ENCODE peak calls at places on chromosomes 7 and 10, in four cellular contexts. One of them, this sample, is unnamed.

GRCh38 chr7:26278769-26279168 is 12.9 kb upstream of the SNX10 start:
- DNase-seq in ovary: no peak
- DNase-seq in A549: peak; percentile 47
- DNase-seq in sigmoid colon: no peak
- DNase-seq in this sample: no peak

GRCh38 chr10:116771891-116772290 is 29.5 kb upstream of the HSPA12A start:
- DNase-seq in ovary: no peak
- DNase-seq in A549: no peak
- DNase-seq in sigmoid colon: peak; percentile 66
- DNase-seq in this sample: peak; percentile 66

GRCh38 chr10:114077815-114078219 is 34.2 kb downstream of the ADRB1 start:
- DNase-seq in sigmoid colon: no peak
- DNase-seq in ovary: no peak
- DNase-seq in A549: peak; percentile 9
- DNase-seq in this sample: no peak

GRCh38 chr10:31456463-31456862 is 137.4 kb downstream of the ZEB1 start:
- DNase-seq in A549: no peak
- DNase-seq in ovary: no peak
- DNase-seq in sigmoid colon: no peak
- DNase-seq in this sample: no peak

GRCh38 chr7:1693419-1693990 is 23.4 kb downstream of the ELFN1 start:
- DNase-seq in ovary: peak; percentile 5
- DNase-seq in sigmoid colon: peak; percentile 61
- DNase-seq in A549: no peak
- DNase-seq in this sample: peak; percentile 45

GRCh38 chr10:12350925-12351324 is 1.6 kb downstream of the CAMK1D start:
- DNase-seq in A549: no peak
- DNase-seq in ovary: no peak
- DNase-seq in sigmoid colon: no peak
- DNase-seq in this sample: no peak

GRCh38 chr10:63929826-63930467 is 408.7 kb downstream of the REEP3 start:
- DNase-seq in A549: no peak
- DNase-seq in sigmoid colon: peak; percentile 64
- DNase-seq in ovary: no peak
- DNase-seq in this sample: no peak

GRCh38 chr7:34138483-34138882 is 233.1 kb downstream of the BMPER start:
- DNase-seq in ovary: no peak
- DNase-seq in A549: no peak
- DNase-seq in sigmoid colon: no peak
- DNase-seq in this sample: no peak

GRCh38 chr7:5629941-5630340 is 151.5 kb downstream of the RNF216 start:
- DNase-seq in ovary: no peak
- DNase-seq in sigmoid colon: no peak
- DNase-seq in A549: no peak
- DNase-seq in this sample: no peak

GRCh38 chr10:63866747-63867140 is 345.5 kb downstream of the REEP3 start:
- DNase-seq in ovary: no peak
- DNase-seq in sigmoid colon: no peak
- DNase-seq in A549: peak; percentile 22
- DNase-seq in this sample: no peak

GRCh38 chr7:145774777-145775176 is 341.8 kb upstream of the CNTNAP2 start:
- DNase-seq in ovary: no peak
- DNase-seq in A549: no peak
- DNase-seq in sigmoid colon: no peak
- DNase-seq in this sample: no peak

GRCh38 chr10:71848325-71849277 is 2.5 kb downstream of the PSAP start:
- DNase-seq in ovary: no peak
- DNase-seq in sigmoid colon: no peak
- DNase-seq in A549: no peak
- DNase-seq in this sample: peak; percentile 13

GRCh38 chr7:117085769-117086463 is 132.6 kb downstream of the ST7 start:
- DNase-seq in sigmoid colon: no peak
- DNase-seq in A549: no peak
- DNase-seq in ovary: no peak
- DNase-seq in this sample: no peak

GRCh38 chr7:133633055-133633454 is 380.2 kb downstream of the EXOC4 start:
- DNase-seq in A549: no peak
- DNase-seq in sigmoid colon: no peak
- DNase-seq in ovary: no peak
- DNase-seq in this sample: no peak

GRCh38 chr10:122655524-122656307 is 43.9 kb downstream of the C10orf120 start:
- DNase-seq in ovary: no peak
- DNase-seq in sigmoid colon: peak; percentile 54
- DNase-seq in A549: no peak
- DNase-seq in this sample: no peak

GRCh38 chr7:98105942-98106544 is 619 bp upstream of the LMTK2 start:
- DNase-seq in ovary: no peak
- DNase-seq in A549: no peak
- DNase-seq in sigmoid colon: peak; percentile 54
- DNase-seq in this sample: peak; percentile 66

GRCh38 chr10:69456880-69457693 is 5.8 kb downstream of the TSPAN15 start:
- DNase-seq in sigmoid colon: peak; percentile 56
- DNase-seq in A549: no peak
- DNase-seq in ovary: no peak
- DNase-seq in this sample: peak; percentile 29

GRCh38 chr10:132664407-132664806 is 121.5 kb downstream of the NKX6-2 start:
- DNase-seq in A549: no peak
- DNase-seq in sigmoid colon: no peak
- DNase-seq in ovary: no peak
- DNase-seq in this sample: no peak

GRCh38 chr10:48602401-48603135 is 2.3 kb downstream of the ARHGAP22 start:
- DNase-seq in sigmoid colon: no peak
- DNase-seq in A549: no peak
- DNase-seq in ovary: no peak
- DNase-seq in this sample: no peak

GRCh38 chr10:43809211-43809930 is 160.7 kb upstream of the ZNF32 start:
- DNase-seq in ovary: no peak
- DNase-seq in sigmoid colon: no peak
- DNase-seq in A549: no peak
- DNase-seq in this sample: no peak

GRCh38 chr10:94383515-94383914 is 18.8 kb upstream of the TBC1D12 start:
- DNase-seq in A549: no peak
- DNase-seq in ovary: no peak
- DNase-seq in sigmoid colon: no peak
- DNase-seq in this sample: no peak

GRCh38 chr10:126240483-126240882 is 147.8 kb downstream of the ADAM12 start:
- DNase-seq in sigmoid colon: no peak
- DNase-seq in ovary: no peak
- DNase-seq in A549: no peak
- DNase-seq in this sample: no peak

GRCh38 chr7:141369422-141369821 is 181.8 kb upstream of the AGK start:
- DNase-seq in A549: no peak
- DNase-seq in ovary: no peak
- DNase-seq in sigmoid colon: no peak
- DNase-seq in this sample: no peak

GRCh38 chr7:50657341-50657873 is 92.2 kb upstream of the DDC start:
- DNase-seq in A549: no peak
- DNase-seq in sigmoid colon: peak; percentile 95
- DNase-seq in ovary: peak; percentile 89
- DNase-seq in this sample: peak; percentile 86

GRCh38 chr7:16171928-16172327 is 249.4 kb downstream of the CRPPA start:
- DNase-seq in ovary: no peak
- DNase-seq in A549: no peak
- DNase-seq in sigmoid colon: no peak
- DNase-seq in this sample: no peak

GRCh38 chr10:87767253-87767652 is 50.8 kb downstream of the ATAD1 start:
- DNase-seq in sigmoid colon: no peak
- DNase-seq in A549: no peak
- DNase-seq in ovary: no peak
- DNase-seq in this sample: no peak
- TF ChIP-seq EP300 in sigmoid colon: no peak
- TF ChIP-seq EP300 in A549: no peak
- TF ChIP-seq EP300 in ovary: no peak
- TF ChIP-seq EP300 in this sample: no peak

GRCh38 chr10:100157140-100157539 is 28.7 kb downstream of the ERLIN1 start:
- DNase-seq in A549: no peak
- DNase-seq in sigmoid colon: no peak
- DNase-seq in ovary: no peak
- DNase-seq in this sample: no peak
- H3K27ac ChIP-seq in A549: no peak overlapping the region
- H3K27ac ChIP-seq in sigmoid colon: no peak overlapping the region
- H3K27ac ChIP-seq in ovary: no peak overlapping the region
- H3K27ac ChIP-seq in this sample: no peak overlapping the region

GRCh38 chr7:101245147-101245668 is 327 bp upstream of the FIS1 start:
- DNase-seq in sigmoid colon: no peak
- DNase-seq in ovary: no peak
- DNase-seq in A549: no peak
- DNase-seq in this sample: no peak

GRCh38 chr7:101248276-101248675 is 3.4 kb upstream of the FIS1 start:
- DNase-seq in sigmoid colon: no peak
- DNase-seq in ovary: no peak
- DNase-seq in A549: peak; percentile 25
- DNase-seq in this sample: no peak

GRCh38 chr7:101241015-101241363 is 3.4 kb upstream of the CLDN15 start:
- DNase-seq in A549: no peak
- DNase-seq in ovary: no peak
- DNase-seq in sigmoid colon: no peak
- DNase-seq in this sample: no peak

GRCh38 chr7:101243786-101244384 is 996 bp downstream of the FIS1 start:
- DNase-seq in ovary: no peak
- DNase-seq in sigmoid colon: no peak
- DNase-seq in A549: no peak
- DNase-seq in this sample: peak; percentile 65

GRCh38 chr7:101244385-101245146 is at the start of gene FIS1:
- DNase-seq in sigmoid colon: peak; percentile 97
- DNase-seq in ovary: peak; percentile 92
- DNase-seq in A549: peak; percentile 93
- DNase-seq in this sample: peak; percentile 95
- TF ChIP-seq EP300 in sigmoid colon: no peak
- TF ChIP-seq EP300 in ovary: no peak
- TF ChIP-seq EP300 in A549: no peak
- TF ChIP-seq EP300 in this sample: no peak

GRCh38 chr10:30006410-30006809 is 53.0 kb downstream of the JCAD start:
- DNase-seq in ovary: no peak
- DNase-seq in sigmoid colon: no peak
- DNase-seq in A549: no peak
- DNase-seq in this sample: no peak

GRCh38 chr10:30002438-30003266 is 56.7 kb downstream of the JCAD start:
- DNase-seq in ovary: peak; percentile 73
- DNase-seq in sigmoid colon: peak; percentile 91
- DNase-seq in A549: peak; percentile 81
- DNase-seq in this sample: peak; percentile 86

GRCh38 chr10:29998142-29998808 is 61.1 kb downstream of the JCAD start:
- DNase-seq in A549: peak; percentile 86
- DNase-seq in ovary: peak; percentile 79
- DNase-seq in sigmoid colon: peak; percentile 88
- DNase-seq in this sample: peak; percentile 79

GRCh38 chr10:29996842-29997123 is 62.6 kb downstream of the JCAD start:
- DNase-seq in A549: no peak
- DNase-seq in ovary: no peak
- DNase-seq in sigmoid colon: no peak
- DNase-seq in this sample: no peak

DNA sequence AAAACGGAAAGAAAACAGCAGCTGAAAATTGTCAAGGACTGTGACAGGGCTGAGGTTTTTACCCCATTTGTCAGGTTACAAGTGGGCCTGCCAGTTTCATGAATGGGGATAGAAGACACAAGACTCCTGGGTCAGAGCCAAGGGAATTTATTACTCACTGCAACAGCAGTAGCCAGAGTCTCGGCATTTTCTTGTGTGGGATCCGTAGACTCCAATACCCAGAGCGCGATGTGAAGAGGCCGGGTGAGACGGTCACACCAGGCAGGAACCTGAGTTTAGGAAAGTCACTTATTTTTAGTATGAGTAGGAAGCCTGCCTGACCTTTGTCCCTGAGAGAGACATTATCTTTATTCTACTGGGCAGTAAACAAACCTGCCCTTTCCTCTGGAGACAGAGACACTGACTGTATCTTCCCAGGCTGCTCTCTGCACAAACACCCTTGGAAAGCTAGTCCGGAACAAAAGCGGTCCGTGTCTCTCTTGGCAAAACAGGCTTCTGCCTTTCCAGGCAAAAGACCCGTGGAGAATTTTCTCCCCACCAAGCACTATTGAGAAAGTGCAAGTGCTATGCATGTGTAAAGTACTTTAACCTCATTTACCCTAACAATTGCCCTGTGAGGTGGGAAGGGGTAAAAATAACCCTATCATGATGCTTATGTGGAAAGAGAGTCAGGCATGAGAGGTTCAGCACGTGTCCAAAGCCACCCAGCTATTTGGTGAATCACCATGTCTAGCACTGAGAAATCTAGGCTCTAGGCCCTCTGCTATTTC is 58.4 kb downstream of the JCAD start:
- DNase-seq in ovary: peak; percentile 75
- DNase-seq in A549: no peak
- DNase-seq in sigmoid colon: peak; percentile 93
- DNase-seq in this sample: peak; percentile 76
- H3K27ac ChIP-seq in ovary: no peak overlapping the region
- H3K27ac ChIP-seq in A549: no peak overlapping the region
- H3K27ac ChIP-seq in sigmoid colon: peak overlapping the region; percentile 79
- H3K27ac ChIP-seq in this sample: peak overlapping the region; percentile 57

DNA sequence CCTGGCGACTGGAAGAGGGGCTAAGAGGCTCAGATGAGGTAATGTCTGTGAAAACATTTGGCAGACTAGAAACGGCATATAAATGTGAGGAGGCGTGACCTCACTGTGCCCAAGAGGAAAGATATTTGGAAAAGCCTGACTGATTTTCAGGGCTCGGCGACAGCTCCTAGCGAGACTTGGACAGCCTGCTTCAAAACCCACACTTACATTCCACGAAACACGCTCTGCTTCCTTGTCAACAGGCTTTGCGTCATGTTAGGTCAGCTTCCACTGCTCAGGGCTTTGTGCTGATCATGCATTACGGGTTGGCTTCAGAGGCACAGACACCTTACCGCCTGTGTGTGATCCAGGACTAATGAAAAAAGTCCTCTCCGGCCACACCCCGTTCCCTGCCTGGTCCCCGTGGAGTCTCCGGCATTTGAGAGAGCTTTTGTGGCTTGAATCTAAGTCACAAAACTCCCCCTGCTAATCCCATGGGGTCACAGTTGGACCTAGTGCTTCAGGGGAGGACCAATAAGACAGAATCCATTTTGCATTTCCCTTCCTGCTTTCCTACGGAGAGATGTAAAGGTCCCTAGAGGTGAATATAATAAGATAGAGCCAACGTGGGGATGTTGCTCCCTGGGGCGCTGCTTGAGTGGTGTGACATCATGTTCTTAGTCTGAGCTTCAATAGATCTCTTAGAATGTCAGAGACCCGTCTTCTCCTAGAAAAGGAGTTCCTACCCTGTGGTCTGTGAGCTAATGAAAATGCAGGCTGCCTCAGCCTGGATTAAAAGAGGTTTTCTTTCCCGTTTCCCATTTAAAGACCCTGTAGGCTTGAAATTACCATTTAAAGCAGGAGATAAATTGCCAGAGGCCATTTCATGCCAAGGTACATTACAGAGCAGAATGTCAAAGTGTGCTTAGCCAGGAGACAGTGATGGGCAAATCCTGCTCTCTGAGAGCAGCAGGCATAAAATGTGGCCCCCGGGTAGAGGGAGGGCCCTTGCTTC is 25.4 kb downstream of the FGFBP3 start:
- DNase-seq in sigmoid colon: no peak
- DNase-seq in ovary: peak; percentile 35
- DNase-seq in A549: no peak
- DNase-seq in this sample: no peak
- TF ChIP-seq EP300 in sigmoid colon: no peak
- TF ChIP-seq EP300 in ovary: no peak
- TF ChIP-seq EP300 in A549: no peak
- TF ChIP-seq EP300 in this sample: no peak